ENCODE peak calls at places on chromosomes 7 and 10, in five cellular contexts. One of them, this sample, is unnamed.

GRCh38 chr7:137423321-137423720 is 79.8 kb upstream of the PTN start:
- DNase-seq in activated naive CD8-positive, alpha-beta T cell treated with anti-CD3 and anti-CD28 coated beads for 36 hours: no peak
- DNase-seq in IMR-90: peak
- DNase-seq in stimulated activated naive CD8-positive, alpha-beta T cell treated with anti-CD3 and anti-CD28 coated beads, Interleukin-15, Interleukin-2, amounts not matched to agents 100 U/mL and 50 U/mL, for 24 hours: no peak
- DNase-seq in NCI-H1436 treated with DMSO at 0.1 percent for 48 hours: no peak
- DNase-seq in this sample: no peak

GRCh38 chr7:94509264-94509878 is at the start of gene CASD1:
- DNase-seq in activated naive CD8-positive, alpha-beta T cell treated with anti-CD3 and anti-CD28 coated beads for 36 hours: peak
- DNase-seq in IMR-90: peak
- DNase-seq in stimulated activated naive CD8-positive, alpha-beta T cell treated with anti-CD3 and anti-CD28 coated beads, Interleukin-15, Interleukin-2, amounts not matched to agents 100 U/mL and 50 U/mL, for 24 hours: peak
- DNase-seq in NCI-H1436 treated with DMSO at 0.1 percent for 48 hours: peak
- DNase-seq in this sample: peak

GRCh38 chr7:139403601-139404000 is 43.9 kb downstream of the LUC7L2 start:
- DNase-seq in activated naive CD8-positive, alpha-beta T cell treated with anti-CD3 and anti-CD28 coated beads for 36 hours: no peak
- DNase-seq in IMR-90: no peak
- DNase-seq in stimulated activated naive CD8-positive, alpha-beta T cell treated with anti-CD3 and anti-CD28 coated beads, Interleukin-15, Interleukin-2, amounts not matched to agents 100 U/mL and 50 U/mL, for 24 hours: no peak
- DNase-seq in NCI-H1436 treated with DMSO at 0.1 percent for 48 hours: no peak
- DNase-seq in this sample: no peak

GRCh38 chr7:55019691-55020480 is 1.1 kb downstream of the EGFR start:
- DNase-seq in activated naive CD8-positive, alpha-beta T cell treated with anti-CD3 and anti-CD28 coated beads for 36 hours: no peak
- DNase-seq in IMR-90: no peak
- DNase-seq in stimulated activated naive CD8-positive, alpha-beta T cell treated with anti-CD3 and anti-CD28 coated beads, Interleukin-15, Interleukin-2, amounts not matched to agents 100 U/mL and 50 U/mL, for 24 hours: no peak
- DNase-seq in NCI-H1436 treated with DMSO at 0.1 percent for 48 hours: no peak
- DNase-seq in this sample: peak

GRCh38 chr10:77310288-77310687 is 327.3 kb downstream of the KCNMA1 start:
- DNase-seq in activated naive CD8-positive, alpha-beta T cell treated with anti-CD3 and anti-CD28 coated beads for 36 hours: no peak
- DNase-seq in IMR-90: no peak
- DNase-seq in stimulated activated naive CD8-positive, alpha-beta T cell treated with anti-CD3 and anti-CD28 coated beads, Interleukin-15, Interleukin-2, amounts not matched to agents 100 U/mL and 50 U/mL, for 24 hours: no peak
- DNase-seq in NCI-H1436 treated with DMSO at 0.1 percent for 48 hours: no peak
- DNase-seq in this sample: no peak

GRCh38 chr10:60778978-60779668 is 845 bp downstream of the CDK1 start:
- DNase-seq in activated naive CD8-positive, alpha-beta T cell treated with anti-CD3 and anti-CD28 coated beads for 36 hours: no peak
- DNase-seq in IMR-90: no peak
- DNase-seq in stimulated activated naive CD8-positive, alpha-beta T cell treated with anti-CD3 and anti-CD28 coated beads, Interleukin-15, Interleukin-2, amounts not matched to agents 100 U/mL and 50 U/mL, for 24 hours: no peak
- DNase-seq in NCI-H1436 treated with DMSO at 0.1 percent for 48 hours: no peak
- DNase-seq in this sample: no peak

GRCh38 chr7:2209146-2209960 is 23.4 kb downstream of the MAD1L1 start:
- DNase-seq in activated naive CD8-positive, alpha-beta T cell treated with anti-CD3 and anti-CD28 coated beads for 36 hours: peak
- DNase-seq in IMR-90: peak
- DNase-seq in stimulated activated naive CD8-positive, alpha-beta T cell treated with anti-CD3 and anti-CD28 coated beads, Interleukin-15, Interleukin-2, amounts not matched to agents 100 U/mL and 50 U/mL, for 24 hours: peak
- DNase-seq in NCI-H1436 treated with DMSO at 0.1 percent for 48 hours: no peak
- DNase-seq in this sample: peak

GRCh38 chr7:41238851-41239331 is 464.0 kb downstream of the INHBA start:
- DNase-seq in activated naive CD8-positive, alpha-beta T cell treated with anti-CD3 and anti-CD28 coated beads for 36 hours: no peak
- DNase-seq in IMR-90: peak
- DNase-seq in stimulated activated naive CD8-positive, alpha-beta T cell treated with anti-CD3 and anti-CD28 coated beads, Interleukin-15, Interleukin-2, amounts not matched to agents 100 U/mL and 50 U/mL, for 24 hours: no peak
- DNase-seq in NCI-H1436 treated with DMSO at 0.1 percent for 48 hours: no peak
- DNase-seq in this sample: no peak

GRCh38 chr7:133536450-133536849 is 283.6 kb downstream of the EXOC4 start:
- DNase-seq in activated naive CD8-positive, alpha-beta T cell treated with anti-CD3 and anti-CD28 coated beads for 36 hours: no peak
- DNase-seq in IMR-90: no peak
- DNase-seq in stimulated activated naive CD8-positive, alpha-beta T cell treated with anti-CD3 and anti-CD28 coated beads, Interleukin-15, Interleukin-2, amounts not matched to agents 100 U/mL and 50 U/mL, for 24 hours: no peak
- DNase-seq in NCI-H1436 treated with DMSO at 0.1 percent for 48 hours: no peak
- DNase-seq in this sample: no peak

GRCh38 chr7:94453898-94454297 is 55.7 kb upstream of the CASD1 start:
- DNase-seq in activated naive CD8-positive, alpha-beta T cell treated with anti-CD3 and anti-CD28 coated beads for 36 hours: no peak
- DNase-seq in IMR-90: no peak
- DNase-seq in stimulated activated naive CD8-positive, alpha-beta T cell treated with anti-CD3 and anti-CD28 coated beads, Interleukin-15, Interleukin-2, amounts not matched to agents 100 U/mL and 50 U/mL, for 24 hours: no peak
- DNase-seq in NCI-H1436 treated with DMSO at 0.1 percent for 48 hours: no peak
- DNase-seq in this sample: no peak

This sample was measured in endodermal cell.